ENCODE peak calls at places on chromosomes 11 and 22, in seven cellular contexts. D, E, T, A, H, G and P are unnamed samples.

GRCh38 chr22:25053153-25053805 is 100.8 kb downstream of the KIAA1671 start:
- DNase-seq in H (no peak), G (no peak), T (no peak), D (no peak), E (no peak), A (no peak), P (no peak)

GRCh38 chr11:59417023-59417422 is 9.2 kb downstream of the OR5A2 start:
- DNase-seq in G (no peak), D (no peak), E (peak; percentile 52), H (no peak), A (no peak), T (no peak), P (no peak)

GRCh38 chr11:88293931-88294330 is 43.6 kb downstream of the CTSC start:
- DNase-seq in H (no peak), E (no peak), A (no peak), D (no peak), T (no peak), G (no peak), P (no peak)

GRCh38 chr11:61912991-61913698 is 4.2 kb downstream of the RAB3IL1 start:
- DNase-seq in T (peak; percentile 34), G (no peak), A (no peak), E (no peak), H (no peak), D (peak; percentile 37), P (no peak)

GRCh38 chr22:45552017-45552411 is 49.3 kb downstream of the FBLN1 start:
- DNase-seq in H (no peak), G (no peak), E (no peak), T (peak; percentile 62), A (no peak), D (no peak), P (no peak)

GRCh38 chr22:25475554-25476022 is 88.9 kb upstream of the GRK3 start:
- DNase-seq in E (no peak), T (no peak), A (no peak), D (no peak), H (no peak), G (no peak), P (no peak)

GRCh38 chr22:26401726-26402125 is 27.3 kb upstream of the ASPHD2 start:
- DNase-seq in A (no peak), H (no peak), T (no peak), E (no peak), D (no peak), G (no peak), P (no peak)

GRCh38 chr11:48063424-48063978 is 83.1 kb downstream of the PTPRJ start:
- DNase-seq in T (peak; percentile 47), H (no peak), A (peak; percentile 70), E (no peak), G (no peak), D (no peak), P (no peak)

GRCh38 chr11:57566564-57567209 is 785 bp downstream of the UBE2L6 start:
- DNase-seq in G (no peak), T (no peak), E (peak; percentile 9), D (no peak), H (no peak), A (no peak), P (no peak)

GRCh38 chr22:29689872-29690213 is 30.0 kb upstream of the CABP7 start:
- DNase-seq in H (no peak), A (no peak), D (peak; percentile 86), G (peak; percentile 30), E (peak; percentile 16), T (peak; percentile 64), P (peak; percentile 38)

GRCh38 chr11:88303037-88303436 is 34.5 kb downstream of the CTSC start:
- DNase-seq in H (no peak), T (no peak), D (no peak), G (no peak), A (no peak), E (no peak), P (no peak)

GRCh38 chr11:123430736-123431356 is 777 bp downstream of the GRAMD1B start:
- DNase-seq in T (peak; percentile 68), E (peak; percentile 53), D (peak; percentile 79), G (peak; percentile 21), H (no peak), A (no peak), P (no peak)

GRCh38 chr22:44632823-44633478 is 69.1 kb upstream of the PRR5 start:
- DNase-seq in E (no peak), D (no peak), G (no peak), T (no peak), H (no peak), A (no peak), P (no peak)

GRCh38 chr22:29994941-29995340 is 85.3 kb upstream of the HORMAD2 start:
- DNase-seq in H (no peak), D (no peak), E (no peak), A (no peak), G (no peak), T (no peak), P (no peak)